ENCODE peak calls at places on chromosome 16, in nine cellular contexts. One of them, this sample, is unnamed.

GRCh38 chr16:12172343-12172742 is 195.8 kb downstream of the SNX29 start:
- DNase-seq in dorsolateral prefrontal cortex: no peak
- DNase-seq in activated CD8-positive, alpha-beta T cell treated with anti-CD3 and anti-CD28 coated beads for 36 hours: no peak
- DNase-seq in NCI-H524: no peak
- DNase-seq in central memory CD4-positive, alpha-beta T cell: no peak
- DNase-seq in GM12864: no peak
- DNase-seq in astrocyte: no peak
- DNase-seq in activated T-cell treated with anti-CD3 and anti-CD28 coated beads for 48 hours: no peak
- DNase-seq in left ventricle myocardium inferior: no peak
- DNase-seq in this sample: no peak

GRCh38 chr16:89710709-89711564 is 9.4 kb upstream of the SPATA2L start:
- DNase-seq in dorsolateral prefrontal cortex: no peak
- DNase-seq in activated CD8-positive, alpha-beta T cell treated with anti-CD3 and anti-CD28 coated beads for 36 hours: no peak
- DNase-seq in NCI-H524: no peak
- DNase-seq in central memory CD4-positive, alpha-beta T cell: no peak
- DNase-seq in GM12864: no peak
- DNase-seq in astrocyte: no peak
- DNase-seq in activated T-cell treated with anti-CD3 and anti-CD28 coated beads for 48 hours: no peak
- DNase-seq in left ventricle myocardium inferior: no peak
- DNase-seq in this sample: no peak

GRCh38 chr16:23962001-23962400 is 126.2 kb downstream of the PRKCB start:
- DNase-seq in dorsolateral prefrontal cortex: no peak
- DNase-seq in activated CD8-positive, alpha-beta T cell treated with anti-CD3 and anti-CD28 coated beads for 36 hours: peak
- DNase-seq in NCI-H524: no peak
- DNase-seq in central memory CD4-positive, alpha-beta T cell: no peak
- DNase-seq in GM12864: no peak
- DNase-seq in astrocyte: no peak
- DNase-seq in activated T-cell treated with anti-CD3 and anti-CD28 coated beads for 48 hours: peak
- DNase-seq in left ventricle myocardium inferior: no peak
- DNase-seq in this sample: peak

GRCh38 chr16:88389191-88389590 is 6.4 kb downstream of the ZNF469 start:
- DNase-seq in dorsolateral prefrontal cortex: no peak
- DNase-seq in activated CD8-positive, alpha-beta T cell treated with anti-CD3 and anti-CD28 coated beads for 36 hours: no peak
- DNase-seq in NCI-H524: no peak
- DNase-seq in central memory CD4-positive, alpha-beta T cell: no peak
- DNase-seq in GM12864: no peak
- DNase-seq in astrocyte: no peak
- DNase-seq in activated T-cell treated with anti-CD3 and anti-CD28 coated beads for 48 hours: no peak
- DNase-seq in left ventricle myocardium inferior: no peak
- DNase-seq in this sample: no peak

GRCh38 chr16:87407511-87408112 is 15.5 kb downstream of the MAP1LC3B start:
- DNase-seq in dorsolateral prefrontal cortex: peak
- DNase-seq in activated CD8-positive, alpha-beta T cell treated with anti-CD3 and anti-CD28 coated beads for 36 hours: no peak
- DNase-seq in NCI-H524: no peak
- DNase-seq in central memory CD4-positive, alpha-beta T cell: no peak
- DNase-seq in GM12864: peak
- DNase-seq in astrocyte: peak
- DNase-seq in activated T-cell treated with anti-CD3 and anti-CD28 coated beads for 48 hours: no peak
- DNase-seq in left ventricle myocardium inferior: peak
- DNase-seq in this sample: no peak

GRCh38 chr16:68286153-68287074 is 22.1 kb downstream of the SLC7A6 start:
- DNase-seq in dorsolateral prefrontal cortex: no peak
- DNase-seq in activated CD8-positive, alpha-beta T cell treated with anti-CD3 and anti-CD28 coated beads for 36 hours: no peak
- DNase-seq in NCI-H524: no peak
- DNase-seq in central memory CD4-positive, alpha-beta T cell: peak
- DNase-seq in GM12864: peak
- DNase-seq in astrocyte: no peak
- DNase-seq in activated T-cell treated with anti-CD3 and anti-CD28 coated beads for 48 hours: no peak
- DNase-seq in left ventricle myocardium inferior: no peak
- DNase-seq in this sample: no peak

GRCh38 chr16:47888734-47889133 is 267.1 kb downstream of the ABCC12 start:
- DNase-seq in dorsolateral prefrontal cortex: no peak
- DNase-seq in activated CD8-positive, alpha-beta T cell treated with anti-CD3 and anti-CD28 coated beads for 36 hours: no peak
- DNase-seq in NCI-H524: no peak
- DNase-seq in central memory CD4-positive, alpha-beta T cell: no peak
- DNase-seq in GM12864: no peak
- DNase-seq in astrocyte: no peak
- DNase-seq in activated T-cell treated with anti-CD3 and anti-CD28 coated beads for 48 hours: no peak
- DNase-seq in left ventricle myocardium inferior: no peak
- DNase-seq in this sample: no peak

GRCh38 chr16:7182510-7183109 is 150.0 kb upstream of the RBFOX1 start:
- DNase-seq in dorsolateral prefrontal cortex: no peak
- DNase-seq in activated CD8-positive, alpha-beta T cell treated with anti-CD3 and anti-CD28 coated beads for 36 hours: no peak
- DNase-seq in NCI-H524: no peak
- DNase-seq in central memory CD4-positive, alpha-beta T cell: no peak
- DNase-seq in GM12864: no peak
- DNase-seq in astrocyte: no peak
- DNase-seq in activated T-cell treated with anti-CD3 and anti-CD28 coated beads for 48 hours: no peak
- DNase-seq in left ventricle myocardium inferior: no peak
- DNase-seq in this sample: no peak

GRCh38 chr16:79609861-79610260 is 9.3 kb upstream of the MAF start:
- DNase-seq in dorsolateral prefrontal cortex: no peak
- DNase-seq in activated CD8-positive, alpha-beta T cell treated with anti-CD3 and anti-CD28 coated beads for 36 hours: no peak
- DNase-seq in NCI-H524: no peak
- DNase-seq in central memory CD4-positive, alpha-beta T cell: no peak
- DNase-seq in GM12864: no peak
- DNase-seq in astrocyte: no peak
- DNase-seq in activated T-cell treated with anti-CD3 and anti-CD28 coated beads for 48 hours: no peak
- DNase-seq in left ventricle myocardium inferior: no peak
- DNase-seq in this sample: no peak

GRCh38 chr16:86772231-86772510 is 193.8 kb downstream of the FOXL1 start:
- DNase-seq in dorsolateral prefrontal cortex: no peak
- DNase-seq in activated CD8-positive, alpha-beta T cell treated with anti-CD3 and anti-CD28 coated beads for 36 hours: no peak
- DNase-seq in NCI-H524: no peak
- DNase-seq in central memory CD4-positive, alpha-beta T cell: no peak
- DNase-seq in GM12864: no peak
- DNase-seq in astrocyte: peak
- DNase-seq in activated T-cell treated with anti-CD3 and anti-CD28 coated beads for 48 hours: no peak
- DNase-seq in left ventricle myocardium inferior: no peak
- DNase-seq in this sample: no peak

GRCh38 chr16:30902070-30902972 is 5.9 kb downstream of the CTF1 start:
- DNase-seq in dorsolateral prefrontal cortex: peak
- DNase-seq in activated CD8-positive, alpha-beta T cell treated with anti-CD3 and anti-CD28 coated beads for 36 hours: peak
- DNase-seq in NCI-H524: peak
- DNase-seq in central memory CD4-positive, alpha-beta T cell: peak
- DNase-seq in GM12864: no peak
- DNase-seq in astrocyte: peak
- DNase-seq in activated T-cell treated with anti-CD3 and anti-CD28 coated beads for 48 hours: peak
- DNase-seq in left ventricle myocardium inferior: peak
- DNase-seq in this sample: peak

GRCh38 chr16:86244188-86244587 is 266.1 kb upstream of the FOXF1 start:
- DNase-seq in dorsolateral prefrontal cortex: no peak
- DNase-seq in activated CD8-positive, alpha-beta T cell treated with anti-CD3 and anti-CD28 coated beads for 36 hours: no peak
- DNase-seq in NCI-H524: no peak
- DNase-seq in central memory CD4-positive, alpha-beta T cell: no peak
- DNase-seq in GM12864: no peak
- DNase-seq in astrocyte: no peak
- DNase-seq in activated T-cell treated with anti-CD3 and anti-CD28 coated beads for 48 hours: no peak
- DNase-seq in left ventricle myocardium inferior: no peak
- DNase-seq in this sample: no peak

GRCh38 chr16:4618645-4619418 is 4.1 kb upstream of the UBALD1 start:
- DNase-seq in dorsolateral prefrontal cortex: no peak
- DNase-seq in activated CD8-positive, alpha-beta T cell treated with anti-CD3 and anti-CD28 coated beads for 36 hours: no peak
- DNase-seq in NCI-H524: no peak
- DNase-seq in central memory CD4-positive, alpha-beta T cell: no peak
- DNase-seq in GM12864: no peak
- DNase-seq in astrocyte: no peak
- DNase-seq in activated T-cell treated with anti-CD3 and anti-CD28 coated beads for 48 hours: no peak
- DNase-seq in left ventricle myocardium inferior: no peak
- DNase-seq in this sample: no peak

GRCh38 chr16:19446300-19446846 is 28.7 kb downstream of the TMC5 start:
- DNase-seq in dorsolateral prefrontal cortex: no peak
- DNase-seq in activated CD8-positive, alpha-beta T cell treated with anti-CD3 and anti-CD28 coated beads for 36 hours: no peak
- DNase-seq in NCI-H524: no peak
- DNase-seq in central memory CD4-positive, alpha-beta T cell: no peak
- DNase-seq in GM12864: no peak
- DNase-seq in astrocyte: no peak
- DNase-seq in activated T-cell treated with anti-CD3 and anti-CD28 coated beads for 48 hours: no peak
- DNase-seq in left ventricle myocardium inferior: no peak
- DNase-seq in this sample: no peak

GRCh38 chr16:75305364-75306101 is 54.1 kb upstream of the BCAR1 start:
- DNase-seq in dorsolateral prefrontal cortex: no peak
- DNase-seq in activated CD8-positive, alpha-beta T cell treated with anti-CD3 and anti-CD28 coated beads for 36 hours: peak
- DNase-seq in NCI-H524: peak
- DNase-seq in central memory CD4-positive, alpha-beta T cell: peak
- DNase-seq in GM12864: peak
- DNase-seq in astrocyte: peak
- DNase-seq in activated T-cell treated with anti-CD3 and anti-CD28 coated beads for 48 hours: peak
- DNase-seq in left ventricle myocardium inferior: peak
- DNase-seq in this sample: peak

GRCh38 chr16:50549561-50549915 is 1.3 kb downstream of the NKD1 start:
- DNase-seq in dorsolateral prefrontal cortex: no peak
- DNase-seq in activated CD8-positive, alpha-beta T cell treated with anti-CD3 and anti-CD28 coated beads for 36 hours: no peak
- DNase-seq in NCI-H524: no peak
- DNase-seq in central memory CD4-positive, alpha-beta T cell: no peak
- DNase-seq in GM12864: no peak
- DNase-seq in astrocyte: no peak
- DNase-seq in activated T-cell treated with anti-CD3 and anti-CD28 coated beads for 48 hours: no peak
- DNase-seq in left ventricle myocardium inferior: no peak
- DNase-seq in this sample: no peak

GRCh38 chr16:87728026-87728425 is 37.8 kb downstream of the KLHDC4 start:
- DNase-seq in dorsolateral prefrontal cortex: no peak
- DNase-seq in activated CD8-positive, alpha-beta T cell treated with anti-CD3 and anti-CD28 coated beads for 36 hours: no peak
- DNase-seq in NCI-H524: no peak
- DNase-seq in central memory CD4-positive, alpha-beta T cell: no peak
- DNase-seq in GM12864: no peak
- DNase-seq in astrocyte: peak
- DNase-seq in activated T-cell treated with anti-CD3 and anti-CD28 coated beads for 48 hours: no peak
- DNase-seq in left ventricle myocardium inferior: no peak
- DNase-seq in this sample: no peak

GRCh38 chr16:16030449-16030848 is 81.0 kb downstream of the ABCC1 start:
- DNase-seq in dorsolateral prefrontal cortex: no peak
- DNase-seq in activated CD8-positive, alpha-beta T cell treated with anti-CD3 and anti-CD28 coated beads for 36 hours: no peak
- DNase-seq in NCI-H524: no peak
- DNase-seq in central memory CD4-positive, alpha-beta T cell: no peak
- DNase-seq in GM12864: no peak
- DNase-seq in astrocyte: no peak
- DNase-seq in activated T-cell treated with anti-CD3 and anti-CD28 coated beads for 48 hours: no peak
- DNase-seq in left ventricle myocardium inferior: no peak
- DNase-seq in this sample: no peak

GRCh38 chr16:85626191-85626951 is 13.2 kb downstream of the GSE1 start:
- DNase-seq in dorsolateral prefrontal cortex: no peak
- DNase-seq in activated CD8-positive, alpha-beta T cell treated with anti-CD3 and anti-CD28 coated beads for 36 hours: no peak
- DNase-seq in NCI-H524: peak
- DNase-seq in central memory CD4-positive, alpha-beta T cell: no peak
- DNase-seq in GM12864: no peak
- DNase-seq in astrocyte: no peak
- DNase-seq in activated T-cell treated with anti-CD3 and anti-CD28 coated beads for 48 hours: no peak
- DNase-seq in left ventricle myocardium inferior: peak
- DNase-seq in this sample: no peak

GRCh38 chr16:78503501-78504110 is 404.2 kb downstream of the WWOX start:
- DNase-seq in dorsolateral prefrontal cortex: no peak
- DNase-seq in activated CD8-positive, alpha-beta T cell treated with anti-CD3 and anti-CD28 coated beads for 36 hours: peak
- DNase-seq in NCI-H524: no peak
- DNase-seq in central memory CD4-positive, alpha-beta T cell: peak
- DNase-seq in GM12864: peak
- DNase-seq in astrocyte: peak
- DNase-seq in activated T-cell treated with anti-CD3 and anti-CD28 coated beads for 48 hours: no peak
- DNase-seq in left ventricle myocardium inferior: no peak
- DNase-seq in this sample: peak

GRCh38 chr16:84593825-84594724 is 23.8 kb downstream of the COTL1 start:
- DNase-seq in dorsolateral prefrontal cortex: no peak
- DNase-seq in activated CD8-positive, alpha-beta T cell treated with anti-CD3 and anti-CD28 coated beads for 36 hours: peak
- DNase-seq in NCI-H524: no peak
- DNase-seq in central memory CD4-positive, alpha-beta T cell: peak
- DNase-seq in GM12864: peak
- DNase-seq in astrocyte: no peak
- DNase-seq in activated T-cell treated with anti-CD3 and anti-CD28 coated beads for 48 hours: peak
- DNase-seq in left ventricle myocardium inferior: no peak
- DNase-seq in this sample: peak

GRCh38 chr16:19114359-19115147 is 789 bp downstream of the ITPRIPL2 start:
- DNase-seq in dorsolateral prefrontal cortex: no peak
- DNase-seq in activated CD8-positive, alpha-beta T cell treated with anti-CD3 and anti-CD28 coated beads for 36 hours: no peak
- DNase-seq in NCI-H524: no peak
- DNase-seq in central memory CD4-positive, alpha-beta T cell: no peak
- DNase-seq in GM12864: no peak
- DNase-seq in astrocyte: peak
- DNase-seq in activated T-cell treated with anti-CD3 and anti-CD28 coated beads for 48 hours: no peak
- DNase-seq in left ventricle myocardium inferior: peak
- DNase-seq in this sample: no peak

GRCh38 chr16:13005836-13006235 is 104.4 kb downstream of the SHISA9 start:
- DNase-seq in dorsolateral prefrontal cortex: peak
- DNase-seq in activated CD8-positive, alpha-beta T cell treated with anti-CD3 and anti-CD28 coated beads for 36 hours: no peak
- DNase-seq in NCI-H524: no peak
- DNase-seq in central memory CD4-positive, alpha-beta T cell: no peak
- DNase-seq in GM12864: no peak
- DNase-seq in astrocyte: no peak
- DNase-seq in activated T-cell treated with anti-CD3 and anti-CD28 coated beads for 48 hours: no peak
- DNase-seq in left ventricle myocardium inferior: no peak
- DNase-seq in this sample: no peak

GRCh38 chr16:72658888-72659717 is 388.8 kb downstream of the ZFHX3 start:
- DNase-seq in dorsolateral prefrontal cortex: no peak
- DNase-seq in activated CD8-positive, alpha-beta T cell treated with anti-CD3 and anti-CD28 coated beads for 36 hours: no peak
- DNase-seq in NCI-H524: no peak
- DNase-seq in central memory CD4-positive, alpha-beta T cell: no peak
- DNase-seq in GM12864: no peak
- DNase-seq in astrocyte: peak
- DNase-seq in activated T-cell treated with anti-CD3 and anti-CD28 coated beads for 48 hours: no peak
- DNase-seq in left ventricle myocardium inferior: no peak
- DNase-seq in this sample: no peak

GRCh38 chr16:84571010-84571409 is 46.9 kb downstream of the COTL1 start:
- DNase-seq in dorsolateral prefrontal cortex: no peak
- DNase-seq in activated CD8-positive, alpha-beta T cell treated with anti-CD3 and anti-CD28 coated beads for 36 hours: no peak
- DNase-seq in NCI-H524: peak
- DNase-seq in central memory CD4-positive, alpha-beta T cell: no peak
- DNase-seq in GM12864: no peak
- DNase-seq in astrocyte: no peak
- DNase-seq in activated T-cell treated with anti-CD3 and anti-CD28 coated beads for 48 hours: no peak
- DNase-seq in left ventricle myocardium inferior: no peak
- DNase-seq in this sample: no peak

GRCh38 chr16:26983426-26983825 is 83.3 kb upstream of the C16orf82 start:
- DNase-seq in dorsolateral prefrontal cortex: no peak
- DNase-seq in activated CD8-positive, alpha-beta T cell treated with anti-CD3 and anti-CD28 coated beads for 36 hours: no peak
- DNase-seq in NCI-H524: no peak
- DNase-seq in central memory CD4-positive, alpha-beta T cell: no peak
- DNase-seq in GM12864: no peak
- DNase-seq in astrocyte: peak
- DNase-seq in activated T-cell treated with anti-CD3 and anti-CD28 coated beads for 48 hours: no peak
- DNase-seq in left ventricle myocardium inferior: no peak
- DNase-seq in this sample: no peak

GRCh38 chr16:55056585-55057520 is 126.2 kb downstream of the IRX5 start:
- DNase-seq in dorsolateral prefrontal cortex: no peak
- DNase-seq in activated CD8-positive, alpha-beta T cell treated with anti-CD3 and anti-CD28 coated beads for 36 hours: peak
- DNase-seq in NCI-H524: peak
- DNase-seq in central memory CD4-positive, alpha-beta T cell: no peak
- DNase-seq in GM12864: no peak
- DNase-seq in astrocyte: no peak
- DNase-seq in activated T-cell treated with anti-CD3 and anti-CD28 coated beads for 48 hours: no peak
- DNase-seq in left ventricle myocardium inferior: no peak
- DNase-seq in this sample: no peak

GRCh38 chr16:78570409-78571141 is 471.1 kb downstream of the WWOX start:
- DNase-seq in dorsolateral prefrontal cortex: no peak
- DNase-seq in activated CD8-positive, alpha-beta T cell treated with anti-CD3 and anti-CD28 coated beads for 36 hours: no peak
- DNase-seq in NCI-H524: peak
- DNase-seq in central memory CD4-positive, alpha-beta T cell: no peak
- DNase-seq in GM12864: no peak
- DNase-seq in astrocyte: no peak
- DNase-seq in activated T-cell treated with anti-CD3 and anti-CD28 coated beads for 48 hours: no peak
- DNase-seq in left ventricle myocardium inferior: no peak
- DNase-seq in this sample: no peak

GRCh38 chr16:9322735-9323134 is 231.3 kb downstream of the HAPSTR1 start:
- DNase-seq in dorsolateral prefrontal cortex: no peak
- DNase-seq in activated CD8-positive, alpha-beta T cell treated with anti-CD3 and anti-CD28 coated beads for 36 hours: no peak
- DNase-seq in NCI-H524: no peak
- DNase-seq in central memory CD4-positive, alpha-beta T cell: no peak
- DNase-seq in GM12864: no peak
- DNase-seq in astrocyte: no peak
- DNase-seq in activated T-cell treated with anti-CD3 and anti-CD28 coated beads for 48 hours: no peak
- DNase-seq in left ventricle myocardium inferior: no peak
- DNase-seq in this sample: no peak

GRCh38 chr16:30570621-30571443 is 682 bp downstream of the ZNF688 start:
- DNase-seq in dorsolateral prefrontal cortex: peak
- DNase-seq in activated CD8-positive, alpha-beta T cell treated with anti-CD3 and anti-CD28 coated beads for 36 hours: no peak
- DNase-seq in NCI-H524: peak
- DNase-seq in central memory CD4-positive, alpha-beta T cell: no peak
- DNase-seq in GM12864: no peak
- DNase-seq in astrocyte: no peak
- DNase-seq in activated T-cell treated with anti-CD3 and anti-CD28 coated beads for 48 hours: no peak
- DNase-seq in left ventricle myocardium inferior: no peak
- DNase-seq in this sample: no peak

GRCh38 chr16:24645739-24646645 is 83.5 kb upstream of the TNRC6A start:
- DNase-seq in dorsolateral prefrontal cortex: no peak
- DNase-seq in activated CD8-positive, alpha-beta T cell treated with anti-CD3 and anti-CD28 coated beads for 36 hours: no peak
- DNase-seq in NCI-H524: no peak
- DNase-seq in central memory CD4-positive, alpha-beta T cell: no peak
- DNase-seq in GM12864: no peak
- DNase-seq in astrocyte: peak
- DNase-seq in activated T-cell treated with anti-CD3 and anti-CD28 coated beads for 48 hours: no peak
- DNase-seq in left ventricle myocardium inferior: no peak
- DNase-seq in this sample: no peak

This sample was measured in stimulated activated CD4-positive, alpha-beta T cell treated with anti-CD3 and anti-CD28 coated beads, Interleukin-2, amount 100 ng/mL, for 48 hours.